ENCODE peak calls at places on chromosomes 1 and 21, in seven cellular contexts. U is left lung, B is prostate gland, D is body of pancreas, X is SJCRH30, F is tibial artery, A is thyroid gland. R is an unnamed sample.
A peak's percentile ranks its signal among the peaks of the same experiment; 100 is the strongest.

GRCh38 chr1:210558302-210558701 is 229.6 kb downstream of the HHAT start:
- DNase-seq in A (peak; percentile 85), F (no peak), D (peak; percentile 54), U (no peak), B (no peak), X (peak; percentile 49), R (peak; percentile 78)

GRCh38 chr1:70458120-70458519 is 47.1 kb downstream of the CTH start:
- DNase-seq in A (no peak), U (no peak), F (no peak), B (no peak), X (no peak), D (no peak), R (no peak)

GRCh38 chr1:45243476-45244343 is 37.3 kb upstream of the ZSWIM5 start:
- DNase-seq in U (no peak), A (no peak), F (no peak), X (no peak), B (no peak), D (no peak), R (no peak)

GRCh38 chr1:230265200-230266115 is 160.7 kb downstream of the PGBD5 start:
- DNase-seq in X (no peak), F (peak; percentile 43), U (no peak), A (no peak), D (no peak), B (no peak), R (peak; percentile 74)

GRCh38 chr21:33293811-33294216 is 27.6 kb downstream of the IL10RB start:
- DNase-seq in U (no peak), D (no peak), B (peak; percentile 25), F (no peak), A (peak; percentile 70), X (no peak), R (no peak)

GRCh38 chr21:28688381-28688780 is 304.3 kb downstream of the LTN1 start:
- DNase-seq in U (no peak), D (no peak), X (no peak), F (no peak), B (no peak), A (no peak), R (no peak)

GRCh38 chr1:208829601-208830000 is 585.4 kb upstream of the PLXNA2 start:
- DNase-seq in X (no peak), D (no peak), A (no peak), B (no peak), U (no peak), F (no peak), R (no peak)

GRCh38 chr1:158799689-158800088 is 18.7 kb upstream of the OR6N2 start:
- DNase-seq in A (no peak), B (no peak), U (no peak), F (no peak), D (no peak), X (no peak), R (no peak)

GRCh38 chr1:68116643-68117235 is 66.3 kb upstream of the DIRAS3 start:
- DNase-seq in B (peak; percentile 43), U (no peak), D (peak; percentile 64), X (peak; percentile 35), F (no peak), A (peak; percentile 52), R (peak; percentile 27)

GRCh38 chr1:218679988-218680743 is 335.0 kb downstream of the TGFB2 start:
- DNase-seq in U (no peak), F (no peak), D (no peak), X (no peak), B (no peak), A (no peak), R (no peak)

GRCh38 chr1:215082532-215083407 is at the start of gene KCNK2:
- DNase-seq in B (no peak), U (no peak), X (no peak), F (peak; percentile 66), D (no peak), A (peak; percentile 26), R (peak; percentile 10)

GRCh38 chr1:226994357-226995063 is 54.4 kb downstream of the COQ8A start:
- DNase-seq in F (no peak), A (no peak), U (no peak), B (no peak), D (no peak), X (no peak), R (no peak)

GRCh38 chr1:155322571-155322952 is 1.9 kb downstream of the RUSC1 start:
- DNase-seq in D (no peak), X (peak; percentile 44), A (peak; percentile 30), U (no peak), B (no peak), F (no peak), R (no peak)

GRCh38 chr1:35935989-35936388 is 5.1 kb downstream of the AGO3 start:
- DNase-seq in U (no peak), B (no peak), D (no peak), A (no peak), X (no peak), F (no peak), R (no peak)

GRCh38 chr1:61618755-61619154 is 106.2 kb downstream of the TM2D1 start:
- DNase-seq in F (no peak), A (no peak), X (no peak), D (no peak), U (no peak), B (no peak), R (no peak)

GRCh38 chr1:219283541-219283940 is 109.9 kb downstream of the LYPLAL1 start:
- DNase-seq in U (no peak), X (no peak), A (no peak), D (no peak), B (no peak), F (no peak), R (no peak)

GRCh38 chr1:20371883-20372282 is 81.2 kb downstream of the VWA5B1 start:
- DNase-seq in U (no peak), A (no peak), D (no peak), F (no peak), B (no peak), X (no peak), R (no peak)

GRCh38 chr1:118144777-118145176 is 40.3 kb downstream of the SPAG17 start:
- DNase-seq in A (no peak), F (no peak), U (no peak), D (no peak), X (no peak), B (no peak), R (no peak)

GRCh38 chr1:230768903-230769570 is 21.8 kb downstream of the CAPN9 start:
- DNase-seq in F (no peak), D (no peak), U (no peak), B (peak; percentile 61), X (no peak), A (peak; percentile 49), R (no peak)

GRCh38 chr1:211420389-211420788 is 71.6 kb downstream of the RD3 start:
- DNase-seq in A (no peak), B (no peak), U (no peak), D (no peak), F (no peak), X (peak; percentile 48), R (no peak)

GRCh38 chr1:3771108-3772026 is 1.2 kb upstream of the SMIM1 start:
- DNase-seq in U (no peak), B (no peak), F (no peak), X (no peak), A (no peak), D (peak; percentile 53), R (no peak)

GRCh38 chr1:30518696-30519095 is 204.7 kb downstream of the MATN1 start:
- DNase-seq in D (no peak), B (no peak), U (no peak), F (peak; percentile 24), X (no peak), A (no peak), R (no peak)

GRCh38 chr1:24931481-24932221 is 1.6 kb upstream of the RUNX3 start:
- DNase-seq in X (no peak), A (no peak), F (no peak), D (no peak), B (no peak), U (no peak), R (no peak)
- H3K27me3 ChIP-seq in X (peaks cover 26% of the 10 kb centered on the region), A (peaks cover 65% of the 10 kb centered on the region), F (peaks cover 95% of the 10 kb centered on the region), D (no peaks in the 10 kb centered on the region), B (peaks cover 42% of the 10 kb centered on the region), U (peaks cover 78% of the 10 kb centered on the region), R (peaks cover 77% of the 10 kb centered on the region)

GRCh38 chr1:60196026-60196425 is 122.5 kb upstream of the C1orf87 start:
- DNase-seq in U (no peak), X (no peak), F (no peak), A (no peak), B (no peak), D (no peak), R (no peak)
- H3K27me3 ChIP-seq in U (no peaks in the 10 kb centered on the region), X (no peaks in the 10 kb centered on the region), F (no peaks in the 10 kb centered on the region), A (no peaks in the 10 kb centered on the region), B (no peaks in the 10 kb centered on the region), D (no peaks in the 10 kb centered on the region), R (no peaks in the 10 kb centered on the region)

DNA sequence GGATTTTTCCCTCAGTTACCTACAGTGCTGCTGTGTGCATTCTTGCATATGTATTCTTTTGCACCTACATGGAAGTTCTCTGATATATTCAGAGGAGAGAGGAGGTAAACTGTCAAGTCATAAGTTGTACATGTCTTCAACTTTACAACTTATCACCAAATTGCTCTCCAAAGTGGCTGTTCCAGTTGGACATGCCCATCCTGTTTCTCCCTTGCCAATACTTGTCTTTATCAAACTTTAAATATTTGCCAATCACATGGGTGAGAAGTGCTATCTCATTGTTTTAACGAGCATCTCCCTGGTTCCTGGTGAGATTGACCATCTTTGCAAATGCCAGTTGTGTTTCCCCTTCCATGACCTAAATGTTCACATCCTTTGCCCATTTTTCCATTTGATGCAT is 88.2 kb downstream of the KIF26B start:
- DNase-seq in D (no peak), U (no peak), X (no peak), F (no peak), B (peak; percentile 13), A (no peak), R (no peak)
- H3K27me3 ChIP-seq in D (no peaks in the 10 kb centered on the region), U (no peaks in the 10 kb centered on the region), X (no peaks in the 10 kb centered on the region), F (peaks cover 2% of the 10 kb centered on the region), B (no peaks in the 10 kb centered on the region), A (no peaks in the 10 kb centered on the region), R (no peaks in the 10 kb centered on the region)

GRCh38 chr1:6249732-6250689 is 6.0 kb downstream of the HES3 start:
- DNase-seq in D (no peak), F (no peak), B (no peak), A (no peak), X (no peak), U (no peak), R (no peak)

GRCh38 chr1:6247651-6248050 is 3.7 kb downstream of the HES3 start:
- DNase-seq in U (no peak), X (no peak), B (no peak), F (no peak), D (no peak), A (no peak), R (no peak)

GRCh38 chr1:6248798-6249731 is 5.1 kb downstream of the HES3 start:
- DNase-seq in B (no peak), U (no peak), X (no peak), F (no peak), D (no peak), A (peak; percentile 7), R (no peak)

GRCh38 chr1:6246497-6247295 is 2.7 kb downstream of the HES3 start:
- DNase-seq in A (peak; percentile 70), F (peak; percentile 86), D (peak; percentile 80), U (peak; percentile 81), B (peak; percentile 67), X (peak; percentile 94), R (peak; percentile 87)

DNA sequence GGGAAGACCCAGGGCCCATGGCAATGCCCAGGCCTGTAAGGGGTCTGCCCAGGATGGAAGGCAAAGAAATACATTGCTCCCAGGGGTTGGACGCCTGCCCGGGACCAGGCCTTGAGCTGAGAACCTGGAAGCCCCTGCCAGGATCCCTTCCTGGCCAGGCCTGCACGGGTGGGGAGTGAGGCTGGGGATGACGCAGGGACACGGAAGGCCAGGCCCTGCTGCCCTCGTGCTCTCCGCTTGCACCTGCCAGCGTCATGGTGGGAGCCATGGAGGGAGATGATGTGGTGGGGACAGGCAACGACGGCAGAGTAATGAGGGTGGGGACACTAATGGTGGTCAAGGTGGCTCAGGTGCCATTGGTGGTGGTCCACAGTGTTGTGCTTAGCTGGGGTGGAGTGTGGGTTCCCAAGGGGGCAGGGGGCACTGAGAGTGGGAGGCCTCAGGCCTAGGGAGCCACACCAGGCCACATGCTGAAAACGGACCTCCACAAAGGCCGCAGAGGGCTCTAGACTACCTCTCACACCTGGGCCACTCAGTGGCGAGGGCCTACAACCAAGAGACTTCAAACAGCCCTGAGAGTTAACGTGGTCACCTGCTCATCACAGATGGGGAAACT is 4.3 kb downstream of the HES3 start:
- DNase-seq in B (no peak), A (no peak), D (no peak), U (no peak), X (no peak), F (no peak), R (no peak)
- H3K27me3 ChIP-seq in B (peaks cover 25% of the 10 kb centered on the region), A (peaks cover 18% of the 10 kb centered on the region), D (no peaks in the 10 kb centered on the region), U (peaks cover 53% of the 10 kb centered on the region), X (peaks cover 1% of the 10 kb centered on the region), F (peaks cover 95% of the 10 kb centered on the region), R (peaks cover 15% of the 10 kb centered on the region)

R was measured in BE2C.